ENCODE peak calls at places on chromosomes 13 and 19, in four cellular contexts. P is IMR-90, B is K562, Q is HepG2. Y is an unnamed sample.

GRCh38 chr19:17686592-17687042 is 1.5 kb downstream of the UNC13A start:
- DNase-seq in P (no peak), B (peak), Q (no peak), Y (peak)

GRCh38 chr13:31943591-31943990 is 88.0 kb upstream of the FRY start:
- DNase-seq in P (no peak), B (no peak), Q (no peak), Y (no peak)

GRCh38 chr13:30142502-30143211 is 164.7 kb downstream of the KATNAL1 start:
- DNase-seq in P (peak), B (no peak), Q (peak), Y (peak)

GRCh38 chr13:97757807-97758206 is 195.7 kb upstream of the IPO5 start:
- DNase-seq in P (no peak), B (no peak), Q (no peak), Y (no peak)

GRCh38 chr13:40172878-40173277 is 493.6 kb downstream of the FOXO1 start:
- DNase-seq in P (no peak), B (no peak), Q (no peak), Y (no peak)

GRCh38 chr13:40101708-40102359 is 446.4 kb downstream of the COG6 start:
- DNase-seq in P (no peak), B (no peak), Q (no peak), Y (no peak)

GRCh38 chr19:40780582-40780981 is 2.5 kb downstream of the RAB4B start:
- DNase-seq in P (no peak), B (no peak), Q (no peak), Y (no peak)

GRCh38 chr19:49538643-49539042 is 10.8 kb downstream of the RCN3 start:
- DNase-seq in P (no peak), B (no peak), Q (no peak), Y (no peak)

GRCh38 chr19:47509973-47510372 is 4.9 kb downstream of the NAPA start:
- DNase-seq in P (no peak), B (no peak), Q (no peak), Y (no peak)

GRCh38 chr19:57406516-57407123 is 4.3 kb upstream of the ZNF17 start:
- DNase-seq in P (peak), B (peak), Q (peak), Y (no peak)
- TF ChIP-seq MAZ in P (no peak), B (no peak), Q (no peak), Y (no peak)

GRCh38 chr19:1747285-1748114 is 5.8 kb upstream of the ONECUT3 start:
- DNase-seq in P (peak), B (peak), Q (peak), Y (peak)
- TF ChIP-seq MAZ in P (no peak), B (peak), Q (no peak), Y (no peak)

GRCh38 chr19:52749780-52750179 is 14.9 kb upstream of the ZNF611 start:
- DNase-seq in P (no peak), B (no peak), Q (no peak), Y (no peak)

GRCh38 chr19:52742516-52742915 is 7.7 kb upstream of the ZNF611 start:
- DNase-seq in P (no peak), B (no peak), Q (no peak), Y (no peak)

GRCh38 chr19:52748336-52748950 is 13.6 kb upstream of the ZNF611 start:
- DNase-seq in P (peak), B (peak), Q (peak), Y (peak)
- TF ChIP-seq MAZ in P (no peak), B (no peak), Q (no peak), Y (no peak)

GRCh38 chr13:25292301-25292700 is 5.0 kb upstream of the MTMR6 start:
- DNase-seq in P (peak), B (peak), Q (no peak), Y (no peak)
- TF ChIP-seq MAZ in P (no peak), B (no peak), Q (no peak), Y (no peak)

GRCh38 chr19:5394907-5395505 is 54.4 kb upstream of the PTPRS start:
- DNase-seq in P (no peak), B (no peak), Q (no peak), Y (no peak)
- TF ChIP-seq MAZ in P (no peak), B (no peak), Q (no peak), Y (no peak)